ENCODE peak calls at places on chromosomes 6 and 20, in nine cellular contexts. F is skeletal muscle cell; P is stimulated activated CD8-positive, alpha-beta memory T cell treated with anti-CD3 and anti-CD28 coated beads, Interleukin-7, amount 100 ng/mL, for 4 hours; M is HL-60; Y is neural crest cell; T is NB4; B is renal cortical epithelial cell; G is occipital lobe; E is AG04449. D is an unnamed sample.

GRCh38 chr20:34806255-34806654 is 19.2 kb downstream of the NCOA6 start:
- DNase-seq in F (no peak), P (no peak), M (no peak), Y (no peak), T (no peak), B (no peak), G (no peak), E (no peak), D (no peak)

GRCh38 chr6:130167655-130168054 is 55.1 kb downstream of the SAMD3 start:
- DNase-seq in F (peak), P (no peak), M (no peak), Y (no peak), T (peak), B (peak), G (no peak), E (peak), D (no peak)

GRCh38 chr20:51347871-51348270 is 194.6 kb downstream of the NFATC2 start:
- DNase-seq in F (no peak), P (no peak), M (no peak), Y (no peak), T (no peak), B (no peak), G (no peak), E (no peak), D (no peak)

GRCh38 chr6:165704001-165704748 is 41.1 kb upstream of the PDE10A start:
- DNase-seq in F (no peak), P (no peak), M (no peak), Y (no peak), T (no peak), B (no peak), G (peak), E (no peak), D (no peak)

GRCh38 chr20:43744966-43745733 is 18.3 kb upstream of the GTSF1L start:
- DNase-seq in F (no peak), P (no peak), M (peak), Y (no peak), T (peak), B (peak), G (no peak), E (no peak), D (no peak)

GRCh38 chr6:45378324-45378926 is 691 bp upstream of the SUPT3H start:
- DNase-seq in F (no peak), P (peak), M (no peak), Y (no peak), T (no peak), B (no peak), G (no peak), E (no peak), D (no peak)

GRCh38 chr20:37379967-37380828 is 34.3 kb downstream of the SRC start:
- DNase-seq in F (no peak), P (no peak), M (no peak), Y (no peak), T (no peak), B (peak), G (no peak), E (no peak), D (no peak)

GRCh38 chr20:49657118-49657901 is 56.4 kb downstream of the B4GALT5 start:
- DNase-seq in F (peak), P (no peak), M (no peak), Y (no peak), T (peak), B (peak), G (no peak), E (no peak), D (no peak)

GRCh38 chr6:145044606-145045275 is 690.6 kb downstream of the EPM2A start:
- DNase-seq in F (peak), P (no peak), M (no peak), Y (no peak), T (no peak), B (peak), G (no peak), E (peak), D (no peak)

GRCh38 chr20:16955971-16956370 is 207.8 kb downstream of the OTOR start:
- DNase-seq in F (no peak), P (no peak), M (no peak), Y (no peak), T (no peak), B (no peak), G (no peak), E (no peak), D (no peak)

GRCh38 chr6:145034664-145035063 is 700.7 kb downstream of the EPM2A start:
- DNase-seq in F (no peak), P (no peak), M (no peak), Y (no peak), T (no peak), B (peak), G (no peak), E (no peak), D (no peak)

GRCh38 chr20:64114356-64114971 is 7.1 kb upstream of the NPBWR2 start:
- DNase-seq in F (no peak), P (no peak), M (no peak), Y (no peak), T (no peak), B (no peak), G (no peak), E (no peak), D (no peak)

GRCh38 chr20:33099842-33100538 is 20.5 kb downstream of the BPIFB4 start:
- DNase-seq in F (no peak), P (no peak), M (no peak), Y (no peak), T (no peak), B (no peak), G (no peak), E (no peak), D (no peak)

GRCh38 chr6:27608916-27609883 is 136.3 kb upstream of the ZNF184 start:
- DNase-seq in F (no peak), P (no peak), M (no peak), Y (no peak), T (peak), B (peak), G (no peak), E (no peak), D (no peak)

GRCh38 chr6:158758464-158758863 is 60.7 kb downstream of the EZR start:
- DNase-seq in F (no peak), P (no peak), M (no peak), Y (no peak), T (no peak), B (no peak), G (no peak), E (no peak), D (no peak)

GRCh38 chr6:131980791-131981623 is 29.8 kb upstream of the CCN2 start:
- DNase-seq in F (no peak), P (no peak), M (no peak), Y (no peak), T (no peak), B (no peak), G (no peak), E (no peak), D (no peak)